ENCODE peak calls at places on chromosome 13, in six cellular contexts. F is HFFc6, M is non-pigmented ciliary epithelial cell, N is skeletal muscle cell, K is M059J, J is sciatic nerve. H is an unnamed sample.

GRCh38 chr13:93777504-93777903 is 550.9 kb downstream of the GPC6 start:
- DNase-seq in F (no peak), M (no peak), N (no peak), K (no peak), J (no peak), H (no peak)

GRCh38 chr13:51148952-51149573 is 38.0 kb upstream of the C13orf42 start:
- DNase-seq in F (peak), M (no peak), N (peak), K (peak), J (peak), H (peak)

GRCh38 chr13:108272333-108272732 is 2.8 kb downstream of the TNFSF13B start:
- DNase-seq in F (no peak), M (no peak), N (no peak), K (peak), J (no peak), H (peak)

GRCh38 chr13:97295279-97296182 is 73.4 kb downstream of the MBNL2 start:
- DNase-seq in F (peak), M (no peak), N (no peak), K (peak), J (no peak), H (peak)

GRCh38 chr13:112057736-112058518 is 9.0 kb upstream of the SOX1 start:
- DNase-seq in F (no peak), M (no peak), N (no peak), K (no peak), J (no peak), H (no peak)

GRCh38 chr13:90615767-90616166 is 731.7 kb upstream of the MIR17HG start:
- DNase-seq in F (no peak), M (no peak), N (no peak), K (no peak), J (no peak), H (no peak)

GRCh38 chr13:74136089-74136658 is 2.0 kb upstream of the KLF12 start:
- DNase-seq in F (peak), M (no peak), N (no peak), K (peak), J (peak), H (peak)

GRCh38 chr13:31200636-31200970 is 828 bp downstream of the B3GLCT start:
- DNase-seq in F (peak), M (no peak), N (no peak), K (peak), J (peak), H (peak)

GRCh38 chr13:78160793-78161192 is 242.2 kb upstream of the EDNRB start:
- DNase-seq in F (peak), M (peak), N (peak), K (peak), J (no peak), H (peak)

GRCh38 chr13:44270153-44270552 is 103.5 kb upstream of the SERP2 start:
- DNase-seq in F (no peak), M (no peak), N (no peak), K (no peak), J (no peak), H (no peak)

GRCh38 chr13:48222358-48223015 is 10.5 kb upstream of the ITM2B start:
- DNase-seq in F (no peak), M (no peak), N (no peak), K (peak), J (no peak), H (peak)

GRCh38 chr13:45082964-45083363 is 37.3 kb upstream of the GTF2F2 start:
- DNase-seq in F (peak), M (no peak), N (no peak), K (peak), J (no peak), H (peak)

GRCh38 chr13:29441301-29441700 is 154.2 kb downstream of the SLC7A1 start:
- DNase-seq in F (no peak), M (no peak), N (no peak), K (no peak), J (no peak), H (no peak)

GRCh38 chr13:77384999-77385398 is 58.1 kb upstream of the MYCBP2 start:
- DNase-seq in F (peak), M (no peak), N (no peak), K (peak), J (no peak), H (peak)

GRCh38 chr13:98291658-98292057 is 114.6 kb upstream of the RNF113B start:
- DNase-seq in F (no peak), M (no peak), N (no peak), K (no peak), J (no peak), H (no peak)

GRCh38 chr13:31733066-31733465 is 6.3 kb upstream of the RXFP2 start:
- DNase-seq in F (no peak), M (no peak), N (no peak), K (no peak), J (no peak), H (no peak)

GRCh38 chr13:31982540-31982939 is 49.0 kb upstream of the FRY start:
- DNase-seq in F (peak), M (peak), N (peak), K (peak), J (peak), H (peak)

GRCh38 chr13:33771296-33771695 is 46.7 kb upstream of the RFC3 start:
- DNase-seq in F (no peak), M (no peak), N (no peak), K (no peak), J (no peak), H (no peak)

GRCh38 chr13:75319244-75319643 is 162.7 kb downstream of the TBC1D4 start:
- DNase-seq in F (peak), M (peak), N (no peak), K (peak), J (no peak), H (no peak)

GRCh38 chr13:105587786-105588185 is 947.7 kb downstream of the EFNB2 start:
- DNase-seq in F (no peak), M (peak), N (peak), K (peak), J (no peak), H (no peak)

GRCh38 chr13:76976488-76976887 is 15.4 kb upstream of the CLN5 start:
- DNase-seq in F (peak), M (no peak), N (peak), K (peak), J (no peak), H (no peak)

H was measured in fibroblast of gingiva.